ENCODE peak calls at places on chromosome 17, in ten cellular contexts. L is pancreas, M is dorsolateral prefrontal cortex, W is AG04450, V is left ventricle myocardium inferior, C is cardiac muscle cell, S is OCI-LY7, K is heart right ventricle, T is tibial nerve, J is PC-3. Q is an unnamed sample.

GRCh38 chr17:82846061-82846691 is 6.4 kb upstream of the ZNF750 start:
- DNase-seq in L (no peak), M (no peak), W (no peak), V (no peak), C (no peak), S (no peak), K (no peak), T (no peak), J (no peak), Q (no peak)

GRCh38 chr17:59361386-59361785 is 29.9 kb downstream of the YPEL2 start:
- DNase-seq in L (no peak), M (no peak), W (no peak), V (no peak), C (peak; percentile 91), S (no peak), K (no peak), T (no peak), J (peak; percentile 62), Q (no peak)

GRCh38 chr17:18963126-18964017 is 11.4 kb downstream of the SLC5A10 start:
- DNase-seq in L (no peak), M (no peak), W (no peak), V (no peak), C (no peak), S (no peak), K (no peak), T (no peak), J (no peak), Q (no peak)

GRCh38 chr17:68763551-68763950 is 162.4 kb upstream of the FAM20A start:
- DNase-seq in L (no peak), M (no peak), W (no peak), V (no peak), C (no peak), S (no peak), K (no peak), T (no peak), J (peak; percentile 38), Q (no peak)

GRCh38 chr17:15432807-15433547 is 34.4 kb downstream of the CDRT4 start:
- DNase-seq in L (no peak), M (no peak), W (peak; percentile 89), V (no peak), C (peak; percentile 93), S (no peak), K (no peak), T (no peak), J (no peak), Q (no peak)

GRCh38 chr17:83069931-83070374 is 9.5 kb upstream of the METRNL start:
- DNase-seq in L (no peak), M (no peak), W (no peak), V (no peak), C (no peak), S (no peak), K (no peak), T (no peak), J (no peak), Q (no peak)

GRCh38 chr17:6184508-6184907 is 114.3 kb downstream of the WSCD1 start:
- DNase-seq in L (no peak), M (no peak), W (no peak), V (no peak), C (no peak), S (no peak), K (no peak), T (no peak), J (no peak), Q (no peak)

GRCh38 chr17:41492771-41493170 is 3.1 kb upstream of the KRT36 start:
- DNase-seq in L (no peak), M (peak; percentile 18), W (no peak), V (peak; percentile 30), C (peak; percentile 81), S (no peak), K (peak; percentile 27), T (no peak), J (no peak), Q (no peak)

GRCh38 chr17:57468932-57469775 is 212.8 kb downstream of the MSI2 start:
- DNase-seq in L (no peak), M (no peak), W (no peak), V (no peak), C (no peak), S (no peak), K (no peak), T (no peak), J (no peak), Q (no peak)

GRCh38 chr17:37062036-37062435 is 113.3 kb downstream of the AATF start:
- DNase-seq in L (no peak), M (no peak), W (no peak), V (no peak), C (no peak), S (no peak), K (no peak), T (no peak), J (no peak), Q (no peak)

GRCh38 chr17:7579001-7579838 is at the start of gene CD68:
- DNase-seq in L (no peak), M (peak; percentile 57), W (peak; percentile 66), V (peak; percentile 54), C (peak; percentile 93), S (peak; percentile 84), K (peak; percentile 64), T (peak; percentile 64), J (peak; percentile 92), Q (no peak)

GRCh38 chr17:81814748-81815645 is 11.0 kb downstream of the GCGR start:
- DNase-seq in L (peak; percentile 49), M (no peak), W (no peak), V (no peak), C (no peak), S (no peak), K (no peak), T (no peak), J (no peak), Q (no peak)

GRCh38 chr17:58345500-58345899 is 6.5 kb downstream of the SUPT4H1 start:
- DNase-seq in L (no peak), M (no peak), W (no peak), V (no peak), C (no peak), S (no peak), K (no peak), T (no peak), J (no peak), Q (no peak)

GRCh38 chr17:12041316-12041715 is 20.6 kb downstream of the MAP2K4 start:
- DNase-seq in L (no peak), M (no peak), W (peak; percentile 27), V (no peak), C (peak; percentile 66), S (no peak), K (no peak), T (no peak), J (peak; percentile 96), Q (no peak)

GRCh38 chr17:3867606-3868005 is 21.6 kb upstream of the NCBP3 start:
- DNase-seq in L (no peak), M (no peak), W (no peak), V (no peak), C (no peak), S (no peak), K (no peak), T (no peak), J (no peak), Q (no peak)

GRCh38 chr17:3865166-3865565 is 19.1 kb upstream of the NCBP3 start:
- DNase-seq in L (no peak), M (no peak), W (no peak), V (no peak), C (peak; percentile 52), S (no peak), K (no peak), T (no peak), J (no peak), Q (no peak)

GRCh38 chr17:3866269-3866668 is 20.2 kb upstream of the NCBP3 start:
- DNase-seq in L (no peak), M (peak; percentile 88), W (no peak), V (no peak), C (no peak), S (no peak), K (no peak), T (no peak), J (no peak), Q (no peak)

GRCh38 chr17:3864534-3864933 is 18.5 kb upstream of the NCBP3 start:
- DNase-seq in L (no peak), M (no peak), W (no peak), V (no peak), C (no peak), S (no peak), K (no peak), T (no peak), J (no peak), Q (no peak)

GRCh38 chr17:3867106-3867505 is 21.1 kb upstream of the NCBP3 start:
- DNase-seq in L (no peak), M (no peak), W (no peak), V (no peak), C (no peak), S (no peak), K (no peak), T (no peak), J (no peak), Q (no peak)
- H3K27ac ChIP-seq in L (no peak overlapping the region), M (no peak overlapping the region), W (no peak overlapping the region), V (no peak overlapping the region), C (no peak overlapping the region), S (no peak overlapping the region), K (no peak overlapping the region), T (no peak overlapping the region), J (no peak overlapping the region), Q (no peak overlapping the region)

GRCh38 chr17:51018541-51018940 is 102.1 kb downstream of the SPAG9 start:
- DNase-seq in L (no peak), M (no peak), W (no peak), V (no peak), C (no peak), S (no peak), K (no peak), T (no peak), J (no peak), Q (no peak)
- TF ChIP-seq CTCF in L (no peak), M (no peak), W (no peak), V (no peak), C (no peak), S (no peak), K (no peak), T (no peak), J (no peak), Q (no peak)

DNA sequence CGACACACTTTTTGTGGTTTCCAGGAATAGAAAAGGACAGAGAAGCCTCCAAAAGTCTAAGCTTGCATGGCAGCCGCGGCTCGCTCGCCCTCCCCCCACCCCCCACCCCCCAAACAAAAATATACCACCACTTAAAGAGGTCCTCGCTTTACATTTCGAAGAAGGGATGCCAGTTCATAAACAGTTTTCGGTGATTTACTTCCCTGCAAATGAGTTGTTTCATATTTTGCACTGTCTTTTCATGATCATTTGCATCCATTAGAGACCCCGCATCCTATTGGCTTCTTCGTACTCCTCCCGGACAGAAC is 234 bp downstream of the HOXB8 start:
- DNase-seq in L (no peak), M (no peak), W (no peak), V (no peak), C (no peak), S (no peak), K (no peak), T (no peak), J (no peak), Q (no peak)
- H3K27ac ChIP-seq in L (no peak overlapping the region), M (no peak overlapping the region), W (no peak overlapping the region), V (no peak overlapping the region), C (no peak overlapping the region), S (no peak overlapping the region), K (no peak overlapping the region), T (no peak overlapping the region), J (no peak overlapping the region), Q (no peak overlapping the region)

DNA sequence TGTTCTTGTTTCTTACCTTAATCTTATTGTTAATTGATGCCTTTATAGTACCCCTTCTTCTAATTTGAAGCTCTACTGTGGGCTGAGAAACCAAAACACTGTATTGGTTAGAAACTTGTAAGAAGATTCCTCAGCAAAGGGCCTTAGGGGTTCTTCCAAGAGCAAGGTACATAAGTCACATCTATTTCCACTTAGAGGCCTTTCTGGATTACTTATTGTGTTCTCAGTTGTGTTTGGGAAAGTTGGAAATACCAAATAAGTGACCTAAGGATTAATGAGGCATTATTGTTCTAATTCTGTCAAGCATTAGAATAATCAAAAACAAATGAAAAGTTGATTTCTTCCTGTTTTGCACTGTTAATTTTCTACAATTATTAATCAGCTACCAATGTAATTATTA is 85.8 kb downstream of the SKAP1 start:
- DNase-seq in L (no peak), M (no peak), W (no peak), V (no peak), C (no peak), S (no peak), K (no peak), T (no peak), J (no peak), Q (no peak)
- TF ChIP-seq CTCF in L (no peak), M (no peak), W (no peak), V (no peak), C (no peak), S (no peak), K (no peak), T (no peak), J (no peak), Q (no peak)